ENCODE peak calls at places on chromosomes 3 and 15, in eight cellular contexts. J is body of pancreas; H is CD8-positive, alpha-beta memory T cell; W is GM23248; E is CD8-positive, alpha-beta T cell; B is ovary; X is tibial artery; Z is AG04450. C is an unnamed sample.

GRCh38 chr3:169847896-169848295 is 21.8 kb downstream of the LRRC31 start:
- DNase-seq in E (no peak), J (no peak), B (no peak), Z (no peak), H (no peak), W (no peak), X (no peak), C (no peak)

GRCh38 chr3:179436517-179436916 is 14.8 kb downstream of the GNB4 start:
- DNase-seq in W (no peak), J (no peak), Z (no peak), H (no peak), X (no peak), B (no peak), E (no peak), C (no peak)

GRCh38 chr3:55174723-55175122 is 246.9 kb upstream of the LRTM1 start:
- DNase-seq in B (no peak), J (no peak), X (no peak), Z (no peak), E (no peak), W (no peak), H (no peak), C (no peak)

GRCh38 chr3:42476225-42477160 is 25.9 kb upstream of the VIPR1 start:
- DNase-seq in W (peak), J (peak), B (no peak), H (no peak), E (no peak), X (peak), Z (no peak), C (peak)

GRCh38 chr15:76153241-76154197 is 93.7 kb downstream of the TMEM266 start:
- DNase-seq in Z (no peak), W (no peak), H (no peak), X (no peak), B (no peak), E (no peak), J (peak), C (no peak)

GRCh38 chr15:34799149-34799824 is 3.9 kb upstream of the ACTC1 start:
- DNase-seq in B (peak), J (peak), X (peak), Z (no peak), E (no peak), W (no peak), H (no peak), C (peak)

GRCh38 chr15:88894348-88894818 is 961 bp downstream of the HAPLN3 start:
- DNase-seq in B (peak), X (peak), H (peak), E (peak), Z (no peak), J (peak), W (peak), C (peak)

GRCh38 chr3:130508970-130509369 is 8.0 kb upstream of the COL6A6 start:
- DNase-seq in E (no peak), H (no peak), J (no peak), Z (no peak), B (peak), W (no peak), X (no peak), C (no peak)

GRCh38 chr15:89105147-89105546 is 16.9 kb downstream of the ABHD2 start:
- DNase-seq in H (no peak), E (no peak), J (no peak), X (no peak), B (no peak), Z (peak), W (peak), C (peak)

GRCh38 chr3:128360705-128361271 is 105.9 kb downstream of the DNAJB8 start:
- DNase-seq in Z (no peak), J (no peak), W (no peak), E (no peak), H (no peak), X (no peak), B (no peak), C (no peak)

GRCh38 chr3:123663977-123664376 is 79.1 kb upstream of the HACD2 start:
- DNase-seq in W (no peak), Z (no peak), H (no peak), B (no peak), J (no peak), X (no peak), E (no peak), C (no peak)

GRCh38 chr15:79828447-79828846 is 68.4 kb downstream of the MTHFS start:
- DNase-seq in X (no peak), J (no peak), W (no peak), B (no peak), H (no peak), Z (no peak), E (no peak), C (no peak)

GRCh38 chr3:9158865-9159630 is 90.4 kb downstream of the SRGAP3 start:
- DNase-seq in W (no peak), H (no peak), J (no peak), Z (no peak), X (no peak), B (no peak), E (no peak), C (no peak)

DNA sequence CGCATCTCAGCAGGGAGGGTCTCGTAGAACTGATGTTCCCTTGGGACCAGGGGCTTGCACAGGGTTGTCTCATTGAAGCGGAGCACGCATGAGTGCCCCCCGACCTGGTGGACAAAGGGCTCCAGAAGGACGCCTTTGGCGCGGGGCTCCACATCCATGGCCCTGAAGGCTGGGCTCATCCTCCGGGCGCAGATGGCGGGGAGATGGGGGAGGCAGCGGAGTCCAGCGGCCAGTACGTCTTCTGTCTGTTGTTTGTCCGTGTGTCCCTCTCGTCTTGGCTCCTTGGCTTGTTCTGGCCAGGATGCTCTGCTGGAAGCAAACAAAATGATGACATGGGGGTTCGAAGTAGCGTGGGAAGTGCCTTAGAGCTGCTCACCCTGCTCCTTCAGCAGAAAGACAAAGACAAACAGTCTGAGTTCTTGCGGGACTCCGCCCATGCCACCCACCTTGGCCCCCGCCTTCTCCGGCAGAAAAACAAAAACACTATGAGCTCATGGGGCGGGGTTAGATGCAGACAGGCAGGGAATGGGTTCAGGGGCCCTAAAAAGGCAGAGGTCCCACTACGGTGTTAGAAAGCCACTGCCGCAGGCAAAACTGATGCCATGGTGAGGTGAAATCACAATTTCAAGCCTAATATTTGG is 9.5 kb upstream of the NCKIPSD start:
- DNase-seq in J (no peak), W (peak), E (no peak), X (peak), B (peak), Z (no peak), H (no peak), C (peak)
- H3K27ac ChIP-seq in J (no peak), W (peak), E (no peak), X (peak), B (peak), Z (peak), H (no peak), C (no peak)

GRCh38 chr15:63015618-63016017 is 26.9 kb upstream of the TPM1 start:
- DNase-seq in B (no peak), X (peak), H (no peak), E (no peak), W (peak), Z (peak), J (no peak), C (no peak)
- H3K27ac ChIP-seq in B (no peak), X (peak), H (no peak), E (no peak), W (peak), Z (no peak), J (no peak), C (no peak)

GRCh38 chr3:53243165-53243564 is 12.7 kb downstream of the TKT start:
- DNase-seq in E (no peak), X (no peak), W (peak), J (no peak), B (no peak), H (no peak), Z (no peak), C (peak)
- H3K27ac ChIP-seq in E (no peak), X (no peak), W (peak), J (no peak), B (no peak), H (no peak), Z (peak), C (peak)

GRCh38 chr3:122407946-122408345 is 7.9 kb downstream of the WDR5B start:
- DNase-seq in E (no peak), X (no peak), Z (no peak), W (no peak), H (no peak), B (no peak), J (no peak), C (no peak)

GRCh38 chr3:122410111-122410510 is 5.8 kb downstream of the WDR5B start:
- DNase-seq in E (no peak), W (no peak), B (no peak), X (no peak), J (no peak), H (no peak), Z (no peak), C (no peak)

GRCh38 chr3:122409392-122409791 is 6.5 kb downstream of the WDR5B start:
- DNase-seq in X (no peak), B (no peak), J (no peak), H (no peak), W (no peak), E (no peak), Z (no peak), C (no peak)

GRCh38 chr3:122414391-122414790 is 1.5 kb downstream of the WDR5B start:
- DNase-seq in E (no peak), H (no peak), X (no peak), J (no peak), W (peak), B (no peak), Z (no peak), C (no peak)

DNA sequence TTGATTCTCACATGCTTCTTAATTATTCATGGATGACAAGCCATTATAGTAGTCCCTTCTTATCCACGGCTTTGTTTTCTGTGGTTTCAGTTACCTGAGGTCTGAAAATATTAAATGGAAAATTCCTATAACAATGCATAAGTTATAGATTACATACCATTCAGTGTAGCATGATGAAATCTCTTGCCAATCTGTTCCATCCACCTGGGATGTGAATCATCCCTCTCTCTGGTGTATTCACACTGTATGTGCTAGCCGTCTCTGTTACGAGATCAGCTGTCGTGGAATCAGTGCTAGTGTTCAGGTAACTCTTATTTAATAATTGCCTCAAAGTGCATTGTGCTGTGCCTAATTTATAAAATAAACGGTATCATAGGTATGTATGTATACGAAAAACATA is 5.2 kb downstream of the WDR5B start:
- DNase-seq in W (no peak), Z (no peak), H (no peak), J (no peak), X (no peak), B (no peak), E (no peak), C (no peak)
- H3K27ac ChIP-seq in W (no peak), Z (no peak), H (no peak), J (no peak), X (no peak), B (no peak), E (no peak), C (no peak)

GRCh38 chr3:183503738-183504137 is 51.8 kb downstream of the KLHL6 start:
- DNase-seq in H (no peak), Z (no peak), B (no peak), X (no peak), E (no peak), W (no peak), J (no peak), C (no peak)
- H3K27ac ChIP-seq in H (no peak), Z (no peak), B (no peak), X (no peak), E (no peak), W (no peak), J (no peak), C (no peak)